ENCODE peak calls at places on chromosomes 3 and 15, in nine cellular contexts. T is PC-3; Z is left lung; R is GM23248; V is psoas muscle; G is NT2/D1; W is pancreas; A is endodermal cell; E is effector memory CD4-positive, alpha-beta T cell. K is an unnamed sample.

GRCh38 chr3:192130534-192131132 is 596.7 kb downstream of the FGF12 start:
- DNase-seq in T (peak; percentile 66), Z (no peak), R (peak; percentile 39), V (peak; percentile 16), G (peak; percentile 36), W (no peak), A (peak; percentile 67), E (no peak), K (no peak)

GRCh38 chr15:70362911-70363310 is 265.2 kb upstream of the TLE3 start:
- DNase-seq in T (peak; percentile 24), Z (peak; percentile 78), R (peak; percentile 33), V (peak; percentile 29), G (no peak), W (peak; percentile 70), A (peak; percentile 87), E (no peak), K (no peak)

GRCh38 chr15:64151727-64152506 is at the start of gene SNX22:
- DNase-seq in T (no peak), Z (peak; percentile 82), R (no peak), V (peak; percentile 38), G (no peak), W (peak; percentile 87), A (no peak), E (peak; percentile 12), K (no peak)

GRCh38 chr3:105598047-105598796 is 231.5 kb downstream of the ALCAM start:
- DNase-seq in T (peak; percentile 97), Z (no peak), R (peak; percentile 90), V (no peak), G (no peak), W (no peak), A (no peak), E (no peak), K (no peak)

GRCh38 chr3:4241595-4242170 is 61.5 kb upstream of the SETMAR start:
- DNase-seq in T (no peak), Z (no peak), R (no peak), V (no peak), G (no peak), W (no peak), A (no peak), E (no peak), K (no peak)

GRCh38 chr3:89851974-89852621 is 744.7 kb downstream of the EPHA3 start:
- DNase-seq in T (peak; percentile 76), Z (no peak), R (peak; percentile 27), V (no peak), G (peak; percentile 68), W (no peak), A (peak; percentile 94), E (no peak), K (no peak)

GRCh38 chr3:145900056-145900829 is 260.7 kb downstream of the PLOD2 start:
- DNase-seq in T (no peak), Z (no peak), R (no peak), V (no peak), G (no peak), W (no peak), A (no peak), E (no peak), K (no peak)

GRCh38 chr15:75163150-75163564 is 38.5 kb upstream of the C15orf39 start:
- DNase-seq in T (no peak), Z (no peak), R (no peak), V (no peak), G (no peak), W (no peak), A (no peak), E (no peak), K (no peak)

GRCh38 chr3:134008630-134009156 is 21.0 kb downstream of the SLCO2A1 start:
- DNase-seq in T (peak; percentile 90), Z (no peak), R (peak; percentile 82), V (no peak), G (no peak), W (no peak), A (no peak), E (no peak), K (no peak)

GRCh38 chr3:149367021-149367840 is 10.2 kb downstream of the TM4SF1 start:
- DNase-seq in T (peak; percentile 99), Z (no peak), R (peak; percentile 92), V (no peak), G (no peak), W (no peak), A (no peak), E (no peak), K (no peak)

GRCh38 chr15:92098869-92099268 is 245.4 kb downstream of the SLCO3A1 start:
- DNase-seq in T (no peak), Z (no peak), R (no peak), V (no peak), G (peak; percentile 44), W (no peak), A (peak; percentile 79), E (no peak), K (no peak)

GRCh38 chr3:152320201-152320617 is 51.5 kb downstream of the MBNL1 start:
- DNase-seq in T (peak; percentile 16), Z (no peak), R (peak; percentile 67), V (no peak), G (no peak), W (no peak), A (no peak), E (no peak), K (no peak)

GRCh38 chr15:45112592-45113379 is 1.2 kb downstream of the DUOX2 start:
- DNase-seq in T (no peak), Z (peak; percentile 77), R (peak; percentile 38), V (no peak), G (no peak), W (no peak), A (peak; percentile 79), E (no peak), K (no peak)

GRCh38 chr3:194321666-194322640 is 29.2 kb downstream of the CPN2 start:
- DNase-seq in T (peak; percentile 66), Z (peak; percentile 76), R (no peak), V (no peak), G (no peak), W (peak; percentile 57), A (no peak), E (no peak), K (no peak)

GRCh38 chr3:9615003-9615628 is 34.2 kb upstream of the MTMR14 start:
- DNase-seq in T (peak; percentile 60), Z (no peak), R (no peak), V (no peak), G (no peak), W (no peak), A (no peak), E (no peak), K (no peak)

GRCh38 chr3:71303627-71304260 is 279.8 kb downstream of the FOXP1 start:
- DNase-seq in T (no peak), Z (no peak), R (no peak), V (no peak), G (no peak), W (no peak), A (no peak), E (no peak), K (no peak)

GRCh38 chr3:48684054-48684349 is 1.7 kb downstream of the NCKIPSD start:
- DNase-seq in T (no peak), Z (no peak), R (peak; percentile 37), V (no peak), G (no peak), W (no peak), A (no peak), E (no peak), K (no peak)

GRCh38 chr15:90729266-90729665 is 12.1 kb downstream of the BLM start:
- DNase-seq in T (no peak), Z (no peak), R (no peak), V (no peak), G (no peak), W (no peak), A (no peak), E (no peak), K (no peak)

GRCh38 chr3:40265181-40265580 is 44.3 kb upstream of the EIF1B start:
- DNase-seq in T (no peak), Z (no peak), R (no peak), V (no peak), G (no peak), W (no peak), A (no peak), E (no peak), K (no peak)
- H3K36me3 ChIP-seq in T (no peaks in the 10 kb centered on the region), Z (no peaks in the 10 kb centered on the region), R (no peaks in the 10 kb centered on the region), V (no peaks in the 10 kb centered on the region), G (no peaks in the 10 kb centered on the region), W (no peaks in the 10 kb centered on the region), A (no peaks in the 10 kb centered on the region), E (no peaks in the 10 kb centered on the region), K (no peaks in the 10 kb centered on the region)

GRCh38 chr3:140205598-140205997 is 270.6 kb downstream of the CLSTN2 start:
- DNase-seq in T (no peak), Z (no peak), R (no peak), V (no peak), G (no peak), W (no peak), A (peak; percentile 69), E (no peak), K (no peak)

GRCh38 chr3:140206196-140207040 is 271.4 kb downstream of the CLSTN2 start:
- DNase-seq in T (peak; percentile 3), Z (no peak), R (peak; percentile 56), V (no peak), G (no peak), W (no peak), A (peak; percentile 84), E (no peak), K (no peak)

GRCh38 chr3:140207541-140207940 is 272.6 kb downstream of the CLSTN2 start:
- DNase-seq in T (no peak), Z (no peak), R (no peak), V (no peak), G (no peak), W (no peak), A (no peak), E (no peak), K (no peak)

GRCh38 chr3:140203510-140203909 is 268.5 kb downstream of the CLSTN2 start:
- DNase-seq in T (no peak), Z (no peak), R (no peak), V (no peak), G (peak; percentile 61), W (no peak), A (peak; percentile 60), E (no peak), K (no peak)

GRCh38 chr3:140204271-140204984 is 269.4 kb downstream of the CLSTN2 start:
- DNase-seq in T (no peak), Z (no peak), R (no peak), V (no peak), G (peak; percentile 75), W (no peak), A (peak; percentile 59), E (no peak), K (no peak)
- H3K4me1 ChIP-seq in T (no peaks in the 10 kb centered on the region), Z (no peaks in the 10 kb centered on the region), R (no peaks in the 10 kb centered on the region), V (no peaks in the 10 kb centered on the region), G (no peaks in the 10 kb centered on the region), W (no peaks in the 10 kb centered on the region), A (peaks cover 30% of the 10 kb centered on the region), E (no peaks in the 10 kb centered on the region), K (no peaks in the 10 kb centered on the region)

DNA sequence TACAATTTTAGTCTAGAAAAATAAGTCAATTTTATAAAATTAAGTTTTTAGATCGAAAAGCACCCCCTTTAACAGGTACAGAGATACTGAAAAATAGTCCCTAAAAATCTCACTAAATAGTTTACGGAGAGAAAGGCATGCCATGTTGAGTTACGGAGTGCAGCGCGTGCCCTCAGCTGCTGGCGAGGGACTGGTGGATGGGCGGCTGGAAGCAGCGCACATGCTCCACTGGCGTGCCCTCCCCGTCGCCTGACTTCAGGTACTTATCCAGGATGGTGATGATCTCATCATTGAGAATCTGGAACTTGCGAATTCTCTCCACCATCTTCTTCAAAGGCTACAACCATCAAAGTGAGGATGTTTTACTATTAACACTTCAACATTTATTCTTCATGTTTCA is 31.4 kb downstream of the NIPA2 start:
- DNase-seq in T (no peak), Z (no peak), R (no peak), V (no peak), G (no peak), W (no peak), A (no peak), E (no peak), K (no peak)
- H3K36me3 ChIP-seq in T (peaks cover 71% of the 10 kb centered on the region), Z (peaks cover 4% of the 10 kb centered on the region), R (peaks cover 75% of the 10 kb centered on the region), V (peaks cover 11% of the 10 kb centered on the region), G (peaks cover 69% of the 10 kb centered on the region), W (peaks cover 22% of the 10 kb centered on the region), A (peaks cover 95% of the 10 kb centered on the region), E (peaks cover 19% of the 10 kb centered on the region), K (no peaks in the 10 kb centered on the region)

GRCh38 chr15:98760975-98761374 is 112.6 kb downstream of the IGF1R start:
- DNase-seq in T (no peak), Z (no peak), R (no peak), V (no peak), G (no peak), W (no peak), A (no peak), E (no peak), K (no peak)
- H3K4me1 ChIP-seq in T (no peaks in the 10 kb centered on the region), Z (peaks cover 10% of the 10 kb centered on the region), R (peaks cover 20% of the 10 kb centered on the region), V (peaks cover 21% of the 10 kb centered on the region), G (no peaks in the 10 kb centered on the region), W (peaks cover 14% of the 10 kb centered on the region), A (no peaks in the 10 kb centered on the region), E (no peaks in the 10 kb centered on the region), K (no peaks in the 10 kb centered on the region)

K was measured in CD8-positive, alpha-beta T cell.